ENCODE peak calls at places on chromosomes 2 and 18, in eight cellular contexts. S is progenitor cell of endocrine pancreas, D is psoas muscle, C is foreskin keratinocyte, X is HFFc6, Q is Panc1, I is hepatocyte, Z is WTC11. Y is an unnamed sample.

GRCh38 chr18:45249306-45249705 is 366.0 kb upstream of the SLC14A2 start:
- DNase-seq in X (peak), Z (no peak), Q (no peak), D (no peak), I (no peak), C (no peak), S (no peak), Y (no peak)

GRCh38 chr2:27057184-27057583 is 5.7 kb downstream of the AGBL5 start:
- DNase-seq in I (no peak), S (no peak), D (no peak), X (no peak), Q (no peak), Z (no peak), C (no peak), Y (no peak)

GRCh38 chr2:227464851-227465250 is 7.1 kb upstream of the AGFG1 start:
- DNase-seq in Q (no peak), I (no peak), Z (no peak), S (no peak), X (no peak), D (no peak), C (no peak), Y (no peak)

GRCh38 chr2:212052412-212053159 is 486.0 kb downstream of the ERBB4 start:
- DNase-seq in X (peak), C (peak), D (no peak), Z (no peak), S (no peak), Q (no peak), I (no peak), Y (no peak)

GRCh38 chr2:241217320-241218031 is 29.0 kb downstream of the ANO7 start:
- DNase-seq in D (peak), I (peak), C (no peak), Z (peak), S (peak), X (peak), Q (no peak), Y (peak)

GRCh38 chr2:64283641-64284371 is 139.6 kb upstream of the PELI1 start:
- DNase-seq in X (no peak), I (no peak), D (no peak), Q (no peak), C (no peak), Z (no peak), S (no peak), Y (no peak)

GRCh38 chr2:119823734-119824334 is 64.1 kb downstream of the PTPN4 start:
- DNase-seq in I (peak), Z (peak), S (no peak), D (no peak), X (peak), C (no peak), Q (no peak), Y (no peak)

GRCh38 chr2:126766897-126767296 is 110.9 kb downstream of the GYPC start:
- DNase-seq in Q (no peak), I (no peak), X (no peak), Z (no peak), S (no peak), D (no peak), C (no peak), Y (no peak)

GRCh38 chr2:218991674-218992168 is 1.5 kb downstream of the CRYBA2 start:
- DNase-seq in S (no peak), D (peak), I (peak), C (no peak), Q (no peak), X (peak), Z (no peak), Y (no peak)

GRCh38 chr2:109173311-109174171 is 44.5 kb downstream of the SH3RF3 start:
- DNase-seq in D (peak), Z (no peak), I (peak), S (no peak), X (peak), Q (no peak), C (no peak), Y (no peak)

GRCh38 chr18:1304392-1304992 is 399.8 kb downstream of the ADCYAP1 start:
- DNase-seq in Z (no peak), D (no peak), Q (no peak), C (no peak), I (no peak), S (no peak), X (no peak), Y (no peak)

GRCh38 chr2:98573426-98573825 is 34.9 kb downstream of the COA5 start:
- DNase-seq in Q (no peak), C (no peak), Z (no peak), S (no peak), I (no peak), X (no peak), D (peak), Y (no peak)

GRCh38 chr2:41892486-41892885 is 155.3 kb upstream of the PKDCC start:
- DNase-seq in C (no peak), Z (no peak), S (no peak), Q (no peak), I (no peak), X (no peak), D (no peak), Y (no peak)

GRCh38 chr2:204251118-204251757 is 294.0 kb upstream of the PARD3B start:
- DNase-seq in Z (no peak), I (no peak), X (no peak), C (no peak), S (no peak), D (no peak), Q (no peak), Y (no peak)

GRCh38 chr2:63763336-63764056 is 78.2 kb upstream of the UGP2 start:
- DNase-seq in D (no peak), I (no peak), X (no peak), Q (no peak), Z (no peak), S (no peak), C (no peak), Y (no peak)

GRCh38 chr2:100289020-100289419 is 33.3 kb downstream of the LONRF2 start:
- DNase-seq in D (no peak), C (no peak), S (no peak), I (no peak), Z (no peak), X (no peak), Q (no peak), Y (no peak)

GRCh38 chr2:160138406-160138805 is 61.7 kb downstream of the ITGB6 start:
- DNase-seq in I (no peak), Z (no peak), S (no peak), C (no peak), Q (no peak), D (no peak), X (no peak), Y (no peak)

GRCh38 chr2:196468394-196468793 is 171.1 kb upstream of the CCDC150 start:
- DNase-seq in D (no peak), X (no peak), I (no peak), Q (no peak), C (no peak), Z (no peak), S (no peak), Y (no peak)
- TF ChIP-seq CTCF in D (no peak), X (peak), I (peak), Q (peak), C (no peak), Z (no peak), S (no peak), Y (peak)

GRCh38 chr2:152437276-152437879 is 102.4 kb downstream of the FMNL2 start:
- DNase-seq in C (no peak), Z (no peak), D (no peak), I (no peak), X (no peak), S (no peak), Q (no peak), Y (no peak)
- TF ChIP-seq CTCF in C (no peak), Z (no peak), D (no peak), I (no peak), X (no peak), S (no peak), Q (no peak), Y (no peak)

DNA sequence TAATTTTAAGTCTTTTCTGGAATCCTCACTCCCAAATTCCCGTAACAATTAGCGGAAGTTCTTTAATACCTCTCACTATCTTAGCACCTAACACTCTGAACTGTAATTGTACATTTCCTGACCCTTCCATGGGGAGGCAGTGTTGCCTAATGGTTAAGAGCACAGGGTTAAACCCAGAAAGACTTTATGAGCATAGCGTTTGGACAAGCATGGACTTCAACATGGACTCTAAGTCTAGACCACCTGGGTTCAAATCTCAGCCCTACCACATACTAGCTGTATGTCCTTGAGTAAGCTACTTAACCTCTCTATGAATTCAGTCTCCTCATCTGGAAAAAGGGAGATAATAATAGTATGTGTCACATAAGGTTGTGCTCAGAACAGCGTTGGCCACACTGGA is 13.0 kb downstream of the ANTXR1 start:
- DNase-seq in C (no peak), Z (peak), Q (no peak), X (peak), I (peak), D (no peak), S (no peak), Y (no peak)
- TF ChIP-seq CTCF in C (peak), Z (peak), Q (peak), X (peak), I (peak), D (peak), S (peak), Y (peak)

DNA sequence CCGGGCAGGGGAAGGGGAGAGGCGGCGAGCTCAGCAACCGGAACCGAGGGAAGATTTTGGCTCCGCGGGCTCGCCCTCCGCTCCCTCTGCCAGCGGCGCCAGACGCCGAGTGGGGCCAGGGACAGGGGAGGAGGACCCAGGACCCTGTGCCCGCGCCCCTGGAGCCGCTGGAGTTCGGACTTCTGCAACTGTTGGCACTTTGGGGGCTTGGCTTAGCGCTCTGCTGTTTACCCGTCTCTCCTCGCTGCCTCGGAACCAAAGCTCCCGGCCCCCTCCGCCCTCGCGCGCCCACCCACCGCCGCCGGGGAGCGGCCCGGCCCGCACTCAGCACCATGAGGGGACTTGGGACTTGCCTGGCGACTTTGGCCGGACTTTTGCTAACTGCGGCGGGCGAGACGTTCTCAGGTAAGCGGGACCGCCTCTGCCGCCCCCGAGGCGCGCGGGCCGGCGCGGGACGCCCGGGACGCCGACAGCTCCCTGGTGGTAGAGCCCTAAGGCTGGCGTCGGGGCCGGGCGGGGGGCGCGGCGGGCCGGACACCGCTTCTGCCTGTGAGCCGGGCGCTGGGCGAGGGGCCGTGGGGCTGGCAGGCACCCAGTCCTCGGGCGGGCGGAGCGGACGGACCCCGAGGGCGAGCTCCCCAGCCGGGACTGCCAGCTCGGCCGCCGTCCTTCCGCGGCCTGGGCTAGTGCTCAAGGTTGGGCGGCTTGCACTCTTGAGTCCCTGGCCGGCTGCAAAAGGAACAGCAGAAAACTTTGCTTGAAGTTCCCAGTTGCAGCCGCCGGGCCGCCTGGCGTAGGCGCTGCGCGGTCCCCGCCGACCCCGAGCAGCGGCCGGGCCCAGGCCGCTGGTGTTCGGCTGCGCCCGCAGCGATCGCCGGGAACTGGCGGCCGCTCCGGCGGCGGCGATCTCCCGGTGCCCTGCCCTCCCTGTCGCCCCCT is 640 bp downstream of the PTPRM start:
- DNase-seq in Z (peak), X (peak), C (no peak), D (peak), I (peak), S (peak), Q (no peak), Y (no peak)
- TF ChIP-seq CTCF in Z (no peak), X (no peak), C (no peak), D (no peak), I (no peak), S (no peak), Q (peak), Y (no peak)

GRCh38 chr18:61992923-61993322 is 100.1 kb upstream of the RNF152 start:
- DNase-seq in Q (no peak), S (no peak), X (peak), D (no peak), C (no peak), I (no peak), Z (no peak), Y (no peak)
- TF ChIP-seq CTCF in Q (no peak), S (no peak), X (no peak), D (no peak), C (no peak), I (no peak), Z (no peak), Y (no peak)

GRCh38 chr2:24613154-24613814 is 122.2 kb downstream of the NCOA1 start:
- DNase-seq in I (peak), X (peak), S (no peak), D (peak), C (peak), Z (peak), Q (peak), Y (no peak)
- TF ChIP-seq CTCF in I (no peak), X (peak), S (peak), D (peak), C (peak), Z (peak), Q (peak), Y (no peak)

GRCh38 chr2:22623620-22624019 is 761.4 kb upstream of the KLHL29 start:
- DNase-seq in Z (no peak), C (no peak), X (no peak), Q (no peak), S (no peak), I (no peak), D (no peak), Y (no peak)

GRCh38 chr2:22628183-22628582 is 756.8 kb upstream of the KLHL29 start:
- DNase-seq in S (no peak), I (no peak), C (no peak), X (no peak), D (no peak), Q (no peak), Z (no peak), Y (no peak)

DNA sequence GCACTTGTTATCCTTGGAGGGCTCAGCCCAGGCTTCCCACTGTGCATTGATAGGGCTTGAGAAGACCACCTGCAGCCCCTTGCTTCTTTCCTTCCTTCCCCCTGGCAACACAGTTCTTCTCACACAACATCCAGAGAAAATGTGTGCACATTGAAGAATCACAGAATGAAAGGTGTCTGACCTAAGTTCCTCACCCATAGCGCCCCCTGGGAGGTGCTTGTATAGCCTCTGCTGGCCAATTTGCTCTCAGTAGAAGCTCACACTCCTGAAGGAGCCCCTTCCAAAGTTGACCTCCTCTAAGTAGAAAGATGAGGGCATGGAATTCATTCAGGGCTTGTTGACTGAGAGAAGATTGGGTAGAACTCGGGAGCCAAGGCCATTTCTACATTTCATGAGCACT is 758.4 kb upstream of the KLHL29 start:
- DNase-seq in X (no peak), D (no peak), Z (peak), C (no peak), I (no peak), Q (no peak), S (no peak), Y (no peak)
- TF ChIP-seq CTCF in X (no peak), D (no peak), Z (no peak), C (no peak), I (no peak), Q (no peak), S (peak), Y (peak)

GRCh38 chr2:197008229-197008628 is 81.7 kb upstream of the PGAP1 start:
- DNase-seq in D (no peak), X (peak), Z (no peak), C (peak), I (no peak), S (no peak), Q (no peak), Y (no peak)
- TF ChIP-seq CTCF in D (no peak), X (no peak), Z (no peak), C (no peak), I (no peak), S (no peak), Q (no peak), Y (no peak)

GRCh38 chr2:1406434-1406833 is 6.8 kb upstream of the TPO start:
- DNase-seq in Q (no peak), I (no peak), Z (no peak), X (no peak), D (no peak), S (no peak), C (no peak), Y (no peak)
- TF ChIP-seq CTCF in Q (no peak), I (no peak), Z (no peak), X (no peak), D (no peak), S (no peak), C (no peak), Y (no peak)

Y was measured in D721Med.